ENCODE peak calls at places on chromosomes 13 and 19, in ten cellular contexts. V, M, R, O, J, U, N, W, Z and F are unnamed samples.
A peak's percentile ranks its signal among the peaks of the same experiment; 100 is the strongest.

GRCh38 chr19:16153582-16154336 is 10.3 kb downstream of the HSH2D start:
- DNase-seq in R (peak; percentile 32), M (no peak), V (no peak), J (no peak), Z (no peak), U (no peak), O (peak; percentile 21), N (no peak), W (no peak), F (no peak)

GRCh38 chr13:34462843-34463242 is 479.2 kb upstream of the NBEA start:
- DNase-seq in M (peak; percentile 26), R (peak; percentile 90), V (no peak), J (no peak), O (peak; percentile 90), N (peak; percentile 42), W (no peak), U (peak; percentile 72), Z (no peak), F (peak; percentile 39)

GRCh38 chr13:100274942-100275506 is 186.1 kb downstream of the PCCA start:
- DNase-seq in W (no peak), R (peak; percentile 92), J (no peak), N (no peak), U (peak; percentile 36), O (peak; percentile 64), Z (no peak), V (no peak), M (no peak), F (no peak)

GRCh38 chr19:29665826-29666633 is 769 bp downstream of the PLEKHF1 start:
- DNase-seq in W (no peak), M (no peak), J (no peak), R (peak; percentile 51), U (peak; percentile 11), Z (no peak), V (no peak), N (peak; percentile 28), O (peak; percentile 48), F (no peak)

GRCh38 chr13:107370036-107370785 is 802.3 kb upstream of the ARGLU1 start:
- DNase-seq in Z (no peak), O (peak; percentile 83), W (no peak), V (no peak), N (no peak), M (no peak), U (peak; percentile 76), J (no peak), R (peak; percentile 12), F (peak; percentile 71)

GRCh38 chr13:46127336-46128023 is 22.6 kb upstream of the CPB2 start:
- DNase-seq in V (no peak), J (no peak), Z (no peak), M (no peak), N (no peak), W (no peak), O (no peak), U (no peak), R (no peak), F (no peak)

GRCh38 chr13:52053460-52053859 is 29.0 kb downstream of the UTP14C start:
- DNase-seq in M (no peak), W (no peak), V (no peak), O (no peak), N (no peak), J (no peak), R (no peak), Z (no peak), U (no peak), F (no peak)

GRCh38 chr19:18290250-18291018 is 9.0 kb upstream of the JUND start:
- DNase-seq in U (peak; percentile 37), O (no peak), J (no peak), W (peak; percentile 62), R (no peak), V (no peak), M (no peak), Z (no peak), N (no peak), F (no peak)

GRCh38 chr19:48341006-48341405 is 15.7 kb downstream of the EMP3 start:
- DNase-seq in U (no peak), J (peak; percentile 32), V (no peak), O (peak; percentile 46), N (no peak), Z (peak; percentile 99), R (peak; percentile 85), M (no peak), W (no peak), F (no peak)

GRCh38 chr19:24054044-24054935 is 32.7 kb upstream of the ZNF254 start:
- DNase-seq in J (no peak), Z (no peak), V (no peak), N (no peak), O (peak; percentile 93), U (peak; percentile 83), M (peak; percentile 84), R (peak; percentile 96), W (no peak), F (peak; percentile 30)

GRCh38 chr19:5804516-5805464 is at the start of gene NRTN:
- DNase-seq in M (no peak), O (no peak), V (peak; percentile 48), N (peak; percentile 47), J (peak; percentile 62), U (no peak), R (no peak), W (no peak), Z (peak; percentile 4), F (no peak)

GRCh38 chr19:31256601-31256990 is 92.6 kb downstream of the TSHZ3 start:
- DNase-seq in V (no peak), N (no peak), M (no peak), O (no peak), R (no peak), U (no peak), Z (no peak), W (no peak), J (no peak), F (no peak)

GRCh38 chr19:6685962-6686627 is 16.1 kb upstream of the TNFSF14 start:
- DNase-seq in N (no peak), O (no peak), V (no peak), M (no peak), Z (no peak), R (no peak), J (no peak), U (no peak), W (no peak), F (no peak)

GRCh38 chr13:22162889-22163288 is 492.0 kb downstream of the FGF9 start:
- DNase-seq in U (no peak), O (no peak), M (no peak), N (no peak), W (no peak), V (no peak), J (no peak), R (no peak), Z (no peak), F (no peak)

GRCh38 chr19:51394045-51394836 is 3.9 kb upstream of the C19orf84 start:
- DNase-seq in U (peak; percentile 98), M (peak; percentile 99), Z (no peak), O (peak; percentile 99), J (peak; percentile 73), W (peak; percentile 73), R (peak; percentile 100), N (peak; percentile 96), V (peak; percentile 91), F (peak; percentile 94)

GRCh38 chr13:19955873-19956559 is 2.5 kb upstream of the ZMYM2 start:
- DNase-seq in R (no peak), M (no peak), N (no peak), J (no peak), O (no peak), V (no peak), W (no peak), Z (no peak), U (no peak), F (no peak)